ENCODE peak calls at places on chromosomes 4 and X, in seven cellular contexts. B, J, X, N, T, C and U are unnamed samples.

GRCh38 chrX:107448625-107449468 is 605 bp upstream of the FRMPD3 start:
- DNase-seq in C (no peak), J (no peak), X (no peak), T (no peak), N (peak; percentile 14), B (peak; percentile 1), U (no peak)

GRCh38 chrX:121356850-121357171 is 309.4 kb downstream of the GLUD2 start:
- DNase-seq in J (no peak), T (no peak), N (no peak), X (no peak), C (no peak), B (no peak), U (no peak)

GRCh38 chr4:26878729-26879415 is 18.2 kb downstream of the STIM2 start:
- DNase-seq in T (peak; percentile 33), B (no peak), J (no peak), X (no peak), N (peak; percentile 55), C (no peak), U (no peak)

GRCh38 chr4:78237360-78237759 is 180.2 kb downstream of the FRAS1 start:
- DNase-seq in N (no peak), T (no peak), C (no peak), B (no peak), X (no peak), J (no peak), U (no peak)

GRCh38 chrX:70030242-70030823 is 19.4 kb downstream of the AWAT2 start:
- DNase-seq in J (no peak), T (peak; percentile 49), N (peak; percentile 9), B (peak; percentile 10), C (no peak), X (no peak), U (peak; percentile 72)

GRCh38 chr4:96983830-96984229 is 1143.9 kb downstream of the PDHA2 start:
- DNase-seq in C (no peak), B (no peak), T (no peak), X (no peak), N (no peak), J (no peak), U (peak; percentile 3)

GRCh38 chr4:75527482-75527881 is 13.2 kb downstream of the THAP6 start:
- DNase-seq in T (no peak), B (no peak), C (no peak), N (no peak), X (no peak), J (no peak), U (no peak)

GRCh38 chrX:30957753-30958152 is 68.7 kb upstream of the TAB3 start:
- DNase-seq in C (peak; percentile 66), B (peak; percentile 16), N (peak; percentile 60), T (peak; percentile 1), J (no peak), X (no peak), U (peak; percentile 51)

GRCh38 chrX:3143043-3143799 is 102.0 kb downstream of the ARSF start:
- DNase-seq in T (no peak), X (no peak), C (no peak), N (no peak), B (no peak), J (no peak), U (no peak)

GRCh38 chr4:6782147-6782845 is at the start of gene KIAA0232:
- DNase-seq in J (peak; percentile 95), T (peak; percentile 93), N (peak; percentile 96), C (peak; percentile 81), B (peak; percentile 95), X (peak; percentile 95), U (peak; percentile 92)

GRCh38 chr4:6781113-6781512 is 1.4 kb upstream of the KIAA0232 start:
- DNase-seq in J (no peak), X (peak; percentile 86), B (peak; percentile 53), N (no peak), T (no peak), C (no peak), U (no peak)

GRCh38 chr4:6779667-6780565 is 2.6 kb upstream of the KIAA0232 start:
- DNase-seq in T (peak; percentile 40), N (peak; percentile 31), X (no peak), C (no peak), J (no peak), B (no peak), U (peak; percentile 36)

GRCh38 chr4:6782846-6783110 is 251 bp downstream of the KIAA0232 start:
- DNase-seq in J (no peak), N (no peak), B (no peak), C (no peak), X (no peak), T (no peak), U (no peak)

GRCh38 chr4:6781561-6781960 is 966 bp upstream of the KIAA0232 start:
- DNase-seq in T (no peak), B (no peak), X (no peak), J (no peak), N (no peak), C (no peak), U (no peak)
- H3K4me3 ChIP-seq in T (peak overlapping the region; percentile 78), B (peak overlapping the region; percentile 98), X (peak overlapping the region; percentile 91), J (peak overlapping the region; percentile 98), N (peak overlapping the region; percentile 67), C (peak overlapping the region; percentile 63), U (no peak overlapping the region)

DNA sequence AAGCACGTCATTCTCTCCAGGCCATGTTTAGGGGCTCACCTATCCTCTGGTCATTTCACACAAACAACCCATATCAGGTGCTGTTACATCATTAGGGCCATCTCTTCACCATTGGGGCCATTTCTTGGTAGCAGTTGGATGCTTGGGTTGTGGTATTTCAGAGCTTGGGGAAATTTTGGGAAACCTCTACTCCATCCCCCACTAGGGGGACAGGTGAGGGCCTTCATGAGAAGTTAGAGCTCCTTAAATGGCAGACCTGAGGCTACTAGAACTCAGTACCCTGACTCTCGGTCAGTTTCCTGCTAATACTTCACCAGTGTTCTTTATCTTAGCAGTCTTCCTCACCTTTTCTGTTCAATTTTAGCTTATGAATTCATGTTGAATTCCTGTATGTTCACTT is 50.2 kb downstream of the ZNF827 start:
- DNase-seq in T (no peak), X (no peak), N (no peak), J (no peak), C (no peak), B (no peak), U (peak; percentile 9)
- TF ChIP-seq CTCF in T (no peak), X (no peak), N (peak; percentile 12), J (no peak), C (peak; percentile 15), B (no peak), U (peak; percentile 26)

GRCh38 chr4:17232575-17233253 is 279.2 kb downstream of the QDPR start:
- DNase-seq in C (peak; percentile 81), B (peak; percentile 19), N (peak; percentile 85), X (peak; percentile 64), J (peak; percentile 68), T (peak; percentile 84), U (peak; percentile 89)
- H3K4me3 ChIP-seq in C (no peak overlapping the region), B (no peak overlapping the region), N (no peak overlapping the region), X (no peak overlapping the region), J (no peak overlapping the region), T (no peak overlapping the region), U (no peak overlapping the region)

GRCh38 chr4:7844247-7844991 is 95.2 kb downstream of the AFAP1 start:
- DNase-seq in T (peak; percentile 99), X (peak; percentile 88), J (peak; percentile 86), N (peak; percentile 100), B (peak; percentile 89), C (no peak), U (peak; percentile 99)
- TF ChIP-seq CTCF in T (peak; percentile 68), X (peak; percentile 66), J (peak; percentile 42), N (peak; percentile 55), B (peak; percentile 58), C (peak; percentile 78), U (peak; percentile 71)

GRCh38 chrX:155956649-155957048 is 40.8 kb upstream of the IL9R start:
- DNase-seq in X (no peak), T (no peak), B (peak; percentile 18), N (no peak), C (no peak), J (no peak), U (no peak)

GRCh38 chrX:155957843-155958242 is 39.7 kb upstream of the IL9R start:
- DNase-seq in X (no peak), B (no peak), T (no peak), N (no peak), J (no peak), C (no peak), U (no peak)

GRCh38 chrX:155956099-155956498 is 41.4 kb upstream of the IL9R start:
- DNase-seq in T (no peak), X (no peak), B (no peak), C (no peak), N (no peak), J (no peak), U (no peak)

GRCh38 chrX:155962906-155963305 is 34.6 kb upstream of the IL9R start:
- DNase-seq in X (no peak), J (no peak), N (no peak), B (no peak), T (no peak), C (no peak), U (no peak)

DNA sequence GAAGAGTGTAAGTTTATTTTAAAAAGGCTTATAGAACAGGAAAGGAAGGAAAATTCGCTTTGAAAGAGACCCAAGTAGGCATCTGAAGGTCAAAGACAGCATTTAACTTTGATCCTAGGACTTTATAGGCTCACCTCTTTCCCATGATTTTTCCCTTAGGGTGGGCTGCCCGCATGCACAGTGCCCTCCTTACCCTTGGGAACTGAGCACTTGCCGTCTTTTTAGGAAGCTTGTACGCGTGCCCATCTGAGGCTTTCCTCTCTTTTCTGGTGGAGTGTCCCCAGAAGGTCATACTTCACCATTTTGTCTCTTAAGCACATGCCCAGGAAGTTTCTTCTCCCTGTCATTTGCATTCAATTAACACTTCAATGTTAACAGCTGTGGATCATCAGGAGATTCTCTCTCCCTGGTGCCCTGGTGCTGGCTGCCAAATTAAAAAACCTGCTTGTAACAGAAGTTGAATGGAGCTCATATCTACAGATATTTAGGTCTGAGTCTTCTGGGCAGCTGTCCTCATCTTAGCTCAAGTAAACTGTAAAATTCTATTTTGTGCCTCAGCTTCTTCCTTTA is 38.4 kb upstream of the IL9R start:
- DNase-seq in T (no peak), B (no peak), X (no peak), N (no peak), J (no peak), C (no peak), U (no peak)
- H3K4me3 ChIP-seq in T (no peak overlapping the region), B (no peak overlapping the region), X (no peak overlapping the region), N (no peak overlapping the region), J (no peak overlapping the region), C (no peak overlapping the region), U (no peak overlapping the region)

GRCh38 chr4:139668036-139668435 is 2.4 kb downstream of the MGST2 start:
- DNase-seq in J (no peak), N (no peak), C (no peak), B (no peak), X (no peak), T (no peak), U (no peak)

GRCh38 chr4:139666735-139667266 is 1.2 kb downstream of the MGST2 start:
- DNase-seq in X (no peak), J (peak; percentile 74), T (peak; percentile 76), B (peak; percentile 73), N (peak; percentile 64), C (no peak), U (peak; percentile 72)

GRCh38 chr4:139664442-139664841 is 1.2 kb upstream of the MGST2 start:
- DNase-seq in T (no peak), J (no peak), X (no peak), C (no peak), N (no peak), B (no peak), U (no peak)

GRCh38 chr4:139665079-139665689 is 435 bp upstream of the MGST2 start:
- DNase-seq in C (no peak), X (no peak), B (no peak), J (no peak), T (no peak), N (no peak), U (no peak)

GRCh38 chr4:139665690-139666529 is at the start of gene MGST2:
- DNase-seq in C (peak; percentile 52), T (peak; percentile 79), X (peak; percentile 86), J (peak; percentile 82), N (peak; percentile 80), B (peak; percentile 92), U (peak; percentile 72)
- TF ChIP-seq CTCF in C (no peak), T (no peak), X (no peak), J (no peak), N (no peak), B (no peak), U (no peak)